ENCODE peak calls at places on chromosomes 7 and 10, in eight cellular contexts. I is HuH-7.5; T is progenitor cell of endocrine pancreas; N is effector CD4-positive, alpha-beta T cell; H is gastrocnemius medialis; A is iris pigment epithelial cell; X is NCI-H226; Y is GM20000. Q is an unnamed sample.

GRCh38 chr10:84262190-84262956 is 17.5 kb downstream of the RGR start:
- DNase-seq in I (no peak), T (no peak), N (no peak), H (no peak), A (no peak), X (no peak), Y (no peak), Q (no peak)

GRCh38 chr10:83212632-83213349 is 926.5 kb upstream of the GHITM start:
- DNase-seq in I (no peak), T (no peak), N (no peak), H (no peak), A (no peak), X (no peak), Y (no peak), Q (peak)

GRCh38 chr7:94223375-94224084 is 171.2 kb upstream of the COL1A2 start:
- DNase-seq in I (no peak), T (no peak), N (no peak), H (no peak), A (peak), X (peak), Y (peak), Q (peak)

GRCh38 chr10:565676-566075 is 123.8 kb downstream of the DIP2C start:
- DNase-seq in I (no peak), T (no peak), N (no peak), H (no peak), A (no peak), X (no peak), Y (no peak), Q (no peak)

GRCh38 chr7:12244129-12244528 is 33.0 kb downstream of the TMEM106B start:
- DNase-seq in I (peak), T (no peak), N (no peak), H (no peak), A (peak), X (peak), Y (no peak), Q (peak)

GRCh38 chr10:12444981-12445700 is 95.8 kb downstream of the CAMK1D start:
- DNase-seq in I (no peak), T (no peak), N (no peak), H (no peak), A (no peak), X (peak), Y (no peak), Q (no peak)

GRCh38 chr7:5470721-5471311 is 47.2 kb upstream of the TNRC18 start:
- DNase-seq in I (no peak), T (no peak), N (no peak), H (no peak), A (no peak), X (no peak), Y (no peak), Q (no peak)

GRCh38 chr10:52216852-52217251 is 97.2 kb upstream of the DKK1 start:
- DNase-seq in I (no peak), T (no peak), N (no peak), H (peak), A (peak), X (no peak), Y (no peak), Q (peak)

GRCh38 chr7:45053401-45053800 is 35.4 kb downstream of the NACAD start:
- DNase-seq in I (no peak), T (no peak), N (no peak), H (no peak), A (no peak), X (no peak), Y (no peak), Q (no peak)

GRCh38 chr7:102446387-102447156 is 13.2 kb downstream of the ORAI2 start:
- DNase-seq in I (no peak), T (no peak), N (no peak), H (no peak), A (no peak), X (no peak), Y (no peak), Q (no peak)

GRCh38 chr10:103273026-103273425 is 3.9 kb upstream of the INA start:
- DNase-seq in I (no peak), T (no peak), N (no peak), H (peak), A (peak), X (peak), Y (no peak), Q (peak)

GRCh38 chr10:125343118-125343752 is 182.9 kb upstream of the CTBP2 start:
- DNase-seq in I (no peak), T (no peak), N (no peak), H (no peak), A (peak), X (no peak), Y (peak), Q (peak)

GRCh38 chr10:44805461-44806210 is 105.5 kb upstream of the TMEM72 start:
- DNase-seq in I (no peak), T (no peak), N (no peak), H (no peak), A (no peak), X (no peak), Y (no peak), Q (no peak)

GRCh38 chr7:53383131-53383530 is 347.7 kb downstream of the POM121L12 start:
- DNase-seq in I (no peak), T (no peak), N (no peak), H (no peak), A (peak), X (peak), Y (no peak), Q (peak)

GRCh38 chr7:94973844-94974243 is 66.5 kb downstream of the PPP1R9A start:
- DNase-seq in I (no peak), T (no peak), N (no peak), H (no peak), A (no peak), X (no peak), Y (no peak), Q (no peak)

GRCh38 chr7:38838992-38839391 is 70.0 kb downstream of the VPS41 start:
- DNase-seq in I (no peak), T (no peak), N (no peak), H (no peak), A (no peak), X (no peak), Y (no peak), Q (no peak)

GRCh38 chr10:88147000-88147798 is 283.8 kb downstream of the PTEN start:
- DNase-seq in I (no peak), T (no peak), N (no peak), H (peak), A (no peak), X (no peak), Y (no peak), Q (no peak)

GRCh38 chr10:114654829-114655575 is 3.1 kb downstream of the ABLIM1 start:
- DNase-seq in I (no peak), T (no peak), N (no peak), H (no peak), A (no peak), X (peak), Y (no peak), Q (peak)

GRCh38 chr7:106177738-106178592 is 65.9 kb upstream of the SYPL1 start:
- DNase-seq in I (no peak), T (no peak), N (no peak), H (peak), A (no peak), X (no peak), Y (no peak), Q (no peak)

GRCh38 chr7:191105-192034 is 1.0 kb upstream of the FAM20C start:
- DNase-seq in I (peak), T (no peak), N (no peak), H (peak), A (peak), X (peak), Y (no peak), Q (peak)

GRCh38 chr10:97648557-97649404 is 8.3 kb downstream of the PI4K2A start:
- DNase-seq in I (no peak), T (no peak), N (peak), H (peak), A (peak), X (peak), Y (peak), Q (peak)

GRCh38 chr7:18494821-18495408 is 634 bp upstream of the HDAC9 start:
- DNase-seq in I (no peak), T (no peak), N (no peak), H (no peak), A (peak), X (no peak), Y (no peak), Q (peak)

GRCh38 chr7:77351539-77352004 is 64.6 kb downstream of the GSAP start:
- DNase-seq in I (no peak), T (no peak), N (peak), H (no peak), A (no peak), X (no peak), Y (peak), Q (no peak)

GRCh38 chr10:6301482-6302083 is 98.9 kb downstream of the PFKFB3 start:
- DNase-seq in I (no peak), T (no peak), N (no peak), H (no peak), A (no peak), X (no peak), Y (no peak), Q (peak)

GRCh38 chr10:130647341-130647740 is 511.1 kb downstream of the GLRX3 start:
- DNase-seq in I (no peak), T (no peak), N (no peak), H (no peak), A (no peak), X (no peak), Y (no peak), Q (no peak)

GRCh38 chr7:123191132-123191531 is 8.6 kb downstream of the SLC13A1 start:
- DNase-seq in I (peak), T (no peak), N (no peak), H (no peak), A (peak), X (peak), Y (no peak), Q (peak)

GRCh38 chr10:22481687-22482539 is 136.6 kb downstream of the SPAG6 start:
- DNase-seq in I (no peak), T (no peak), N (no peak), H (no peak), A (peak), X (peak), Y (no peak), Q (peak)

GRCh38 chr10:71999360-72000072 is 35.3 kb downstream of the CHST3 start:
- DNase-seq in I (no peak), T (no peak), N (no peak), H (no peak), A (peak), X (peak), Y (no peak), Q (peak)

GRCh38 chr7:129958643-129959479 is 6.1 kb upstream of the UBE2H start:
- DNase-seq in I (peak), T (no peak), N (no peak), H (peak), A (peak), X (peak), Y (no peak), Q (peak)

GRCh38 chr7:142539901-142540300 is 209.4 kb upstream of the PRSS1 start:
- DNase-seq in I (no peak), T (no peak), N (no peak), H (no peak), A (peak), X (peak), Y (no peak), Q (peak)

GRCh38 chr7:42843209-42843800 is 68.6 kb downstream of the C7orf25 start:
- DNase-seq in I (no peak), T (no peak), N (no peak), H (no peak), A (peak), X (no peak), Y (peak), Q (peak)

GRCh38 chr7:83021032-83021431 is 141.7 kb downstream of the PCLO start:
- DNase-seq in I (no peak), T (no peak), N (no peak), H (no peak), A (no peak), X (no peak), Y (no peak), Q (no peak)

GRCh38 chr10:3661271-3661670 is 123.7 kb downstream of the KLF6 start:
- DNase-seq in I (no peak), T (no peak), N (no peak), H (no peak), A (no peak), X (no peak), Y (no peak), Q (no peak)